ENCODE peak calls at places on chromosomes 3 and 15, in ten cellular contexts. Y is breast epithelium; R is CD4-positive, alpha-beta T cell; F is Calu3; L is MCF 10A; B is activated B cell treated with CpG ODN at 0.5 μM for 24 hours; U is IMR-90; Z is epithelial cell of esophagus; S is endodermal cell; I is tibial nerve. J is an unnamed sample.
A peak's percentile ranks its signal among the peaks of the same experiment; 100 is the strongest.

GRCh38 chr3:106795553-106795952 is 581.7 kb upstream of the CCDC54 start:
- DNase-seq in Y (no peak), S (no peak), I (no peak), B (no peak), R (no peak), Z (no peak), U (no peak), F (no peak), L (no peak), J (no peak)

GRCh38 chr15:94670436-94671034 is 439.2 kb downstream of the MCTP2 start:
- DNase-seq in R (no peak), Z (peak; percentile 66), I (no peak), F (no peak), B (no peak), Y (no peak), S (no peak), L (peak; percentile 64), U (peak; percentile 35), J (no peak)

GRCh38 chr15:68154923-68155559 is 50.1 kb downstream of the CALML4 start:
- DNase-seq in Z (peak; percentile 65), L (peak; percentile 71), Y (no peak), R (no peak), U (peak; percentile 70), I (no peak), B (no peak), F (peak; percentile 63), S (peak; percentile 67), J (peak; percentile 15)

GRCh38 chr15:47203993-47204392 is 513.3 kb upstream of the SEMA6D start:
- DNase-seq in F (no peak), I (no peak), Y (no peak), Z (no peak), L (no peak), B (no peak), S (no peak), R (no peak), U (no peak), J (no peak)

GRCh38 chr3:35296533-35296932 is 342.8 kb upstream of the ARPP21 start:
- DNase-seq in Z (no peak), L (no peak), Y (no peak), I (no peak), R (no peak), F (no peak), S (no peak), U (no peak), B (no peak), J (no peak)

GRCh38 chr15:90184119-90184785 is 16.9 kb upstream of the SEMA4B start:
- DNase-seq in Y (peak; percentile 85), S (no peak), I (peak; percentile 73), U (no peak), R (no peak), Z (peak; percentile 80), B (no peak), F (peak; percentile 70), L (peak; percentile 94), J (no peak)

GRCh38 chr3:52531636-52532516 is 1.8 kb downstream of the NT5DC2 start:
- DNase-seq in B (no peak), F (no peak), L (no peak), U (no peak), S (no peak), Y (peak; percentile 49), R (no peak), I (no peak), Z (no peak), J (no peak)

GRCh38 chr3:192637803-192638202 is 89.5 kb downstream of the FGF12 start:
- DNase-seq in U (no peak), S (no peak), B (no peak), I (no peak), Z (no peak), Y (no peak), R (no peak), F (no peak), L (no peak), J (no peak)

GRCh38 chr3:169083126-169083525 is 580.4 kb downstream of the MECOM start:
- DNase-seq in I (no peak), S (no peak), F (no peak), R (no peak), Z (no peak), L (no peak), Y (no peak), B (no peak), U (no peak), J (no peak)

GRCh38 chr3:62768896-62769295 is 106.3 kb downstream of the CADPS start:
- DNase-seq in B (no peak), Z (no peak), R (no peak), S (no peak), Y (no peak), U (no peak), I (no peak), L (no peak), F (no peak), J (no peak)

GRCh38 chr15:42670441-42670840 is 66.5 kb downstream of the CDAN1 start:
- DNase-seq in S (no peak), L (no peak), F (no peak), I (no peak), Z (no peak), U (no peak), B (no peak), R (no peak), Y (no peak), J (no peak)

GRCh38 chr3:128572013-128572412 is 78.6 kb downstream of the RPN1 start:
- DNase-seq in R (no peak), I (no peak), F (no peak), B (no peak), S (no peak), U (no peak), Z (no peak), L (no peak), Y (no peak), J (no peak)

GRCh38 chr3:128569756-128570155 is 76.8 kb upstream of the GATA2 start:
- DNase-seq in Z (no peak), F (no peak), B (no peak), L (no peak), S (peak; percentile 79), R (no peak), I (no peak), U (no peak), Y (no peak), J (no peak)

GRCh38 chr3:128573160-128573559 is 77.5 kb downstream of the RPN1 start:
- DNase-seq in I (no peak), U (no peak), R (no peak), L (no peak), Z (no peak), S (no peak), F (no peak), B (no peak), Y (no peak), J (no peak)

GRCh38 chr3:128573707-128574162 is 76.9 kb downstream of the RPN1 start:
- DNase-seq in S (no peak), R (no peak), B (no peak), Z (no peak), I (no peak), U (no peak), F (no peak), Y (no peak), L (no peak), J (no peak)

GRCh38 chr3:128572644-128573105 is 77.9 kb downstream of the RPN1 start:
- DNase-seq in B (no peak), R (no peak), Z (peak; percentile 24), U (no peak), F (peak; percentile 71), L (peak; percentile 33), Y (no peak), I (no peak), S (peak; percentile 84), J (no peak)
- TF ChIP-seq CTCF in B (no peak), R (no peak), Z (peak; percentile 33), U (peak; percentile 9), F (peak; percentile 64), L (peak; percentile 23), Y (no peak), I (no peak), S (peak; percentile 81), J (peak; percentile 58)

GRCh38 chr3:140216249-140216648 is 281.3 kb downstream of the CLSTN2 start:
- DNase-seq in R (no peak), I (no peak), S (no peak), L (peak; percentile 27), U (no peak), B (no peak), Y (no peak), Z (peak; percentile 6), F (peak; percentile 13), J (no peak)
- TF ChIP-seq CTCF in R (no peak), I (no peak), S (peak; percentile 56), L (peak; percentile 24), U (peak; percentile 20), B (no peak), Y (peak; percentile 11), Z (peak; percentile 58), F (peak; percentile 74), J (peak; percentile 32)

GRCh38 chr3:98811048-98811447 is 47.9 kb downstream of the ST3GAL6 start:
- DNase-seq in F (no peak), R (no peak), B (no peak), Z (no peak), U (no peak), S (no peak), Y (no peak), I (no peak), L (no peak), J (no peak)

GRCh38 chr3:98814799-98815450 is 51.8 kb downstream of the ST3GAL6 start:
- DNase-seq in I (no peak), S (no peak), U (peak; percentile 90), R (no peak), L (peak; percentile 60), B (no peak), Y (no peak), Z (peak; percentile 64), F (no peak), J (no peak)

GRCh38 chr3:98817546-98817945 is 54.4 kb downstream of the ST3GAL6 start:
- DNase-seq in F (no peak), S (no peak), Z (peak; percentile 57), L (peak; percentile 50), R (no peak), U (peak; percentile 59), B (no peak), I (no peak), Y (no peak), J (no peak)

GRCh38 chr3:98809561-98809960 is 46.4 kb downstream of the ST3GAL6 start:
- DNase-seq in L (no peak), F (no peak), U (no peak), B (no peak), R (no peak), I (no peak), Y (no peak), S (no peak), Z (no peak), J (no peak)

DNA sequence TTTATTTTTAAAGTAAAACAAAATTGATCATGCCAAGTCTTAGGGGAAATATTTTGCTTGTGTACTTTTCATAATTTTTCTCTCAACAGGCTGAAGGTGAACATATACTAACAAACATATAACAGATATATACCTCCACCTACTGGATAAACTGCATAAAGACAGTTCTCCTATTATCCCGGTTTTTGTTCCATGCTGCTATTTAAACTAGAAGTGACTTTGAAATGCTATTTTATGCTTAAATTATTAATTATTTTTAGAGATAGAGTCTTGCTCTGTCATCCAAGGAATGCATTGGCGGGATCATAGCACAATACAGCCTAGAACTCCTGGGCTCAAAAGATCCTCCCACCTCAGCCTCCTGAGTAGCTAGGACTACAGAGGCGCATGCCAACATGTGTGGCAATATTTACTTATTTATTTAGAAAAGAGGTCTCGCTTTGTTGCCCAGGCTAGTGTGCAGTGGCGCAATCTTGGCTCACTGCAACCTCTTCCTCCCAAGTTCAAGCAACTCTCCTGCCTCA is 49.8 kb downstream of the ST3GAL6 start:
- DNase-seq in S (no peak), R (no peak), I (no peak), Z (peak; percentile 56), B (no peak), F (peak; percentile 11), U (peak; percentile 50), Y (no peak), L (peak; percentile 69), J (no peak)
- TF ChIP-seq CTCF in S (peak; percentile 88), R (peak; percentile 50), I (peak; percentile 46), Z (peak; percentile 36), B (no peak), F (no peak), U (peak; percentile 65), Y (peak; percentile 64), L (peak; percentile 56), J (peak; percentile 81)

GRCh38 chr3:148648685-148649352 is 48.9 kb upstream of the AGTR1 start:
- DNase-seq in S (no peak), B (no peak), I (no peak), R (no peak), L (peak; percentile 44), Z (no peak), F (no peak), Y (no peak), U (peak; percentile 74), J (no peak)
- TF ChIP-seq CTCF in S (no peak), B (no peak), I (no peak), R (no peak), L (no peak), Z (no peak), F (no peak), Y (no peak), U (no peak), J (no peak)

J was measured in progenitor cell of endocrine pancreas.